ENCODE peak calls at places on chromosomes 3 and 15, in four cellular contexts. D, W, J and Q are unnamed samples.

GRCh38 chr15:99454941-99455795 is 110.6 kb upstream of the MEF2A start:
- DNase-seq in J (no peak), W (peak), D (no peak), Q (peak)

GRCh38 chr3:9192238-9192637 is 57.2 kb downstream of the SRGAP3 start:
- DNase-seq in W (no peak), D (no peak), J (no peak), Q (no peak)

GRCh38 chr15:67997996-67998395 is 56.1 kb upstream of the PIAS1 start:
- DNase-seq in W (peak), J (no peak), D (no peak), Q (no peak)

GRCh38 chr3:134854285-134854684 is 59.2 kb downstream of the EPHB1 start:
- DNase-seq in J (no peak), D (no peak), W (no peak), Q (no peak)

GRCh38 chr15:62112616-62113593 is 46.1 kb downstream of the C2CD4A start:
- DNase-seq in J (no peak), D (no peak), W (peak), Q (peak)

GRCh38 chr15:31758126-31758525 is 272.2 kb upstream of the CHRNA7 start:
- DNase-seq in J (no peak), D (peak), W (peak), Q (peak)

GRCh38 chr3:18679226-18679625 is 254.1 kb upstream of the SATB1 start:
- DNase-seq in W (no peak), J (no peak), D (no peak), Q (no peak)

GRCh38 chr3:185976977-185977678 is 39.3 kb upstream of the TRA2B start:
- DNase-seq in W (peak), D (peak), J (peak), Q (peak)

GRCh38 chr15:69126054-69126469 is 34.4 kb upstream of the GLCE start:
- DNase-seq in W (peak), D (no peak), J (no peak), Q (no peak)

GRCh38 chr15:88390502-88390901 is 76.7 kb downstream of the MRPL46 start:
- DNase-seq in D (no peak), J (no peak), W (no peak), Q (no peak)

GRCh38 chr3:27353221-27353620 is 16.0 kb downstream of the NEK10 start:
- DNase-seq in W (peak), J (no peak), D (no peak), Q (no peak)